ENCODE peak calls at places on chromosome 16, in four cellular contexts. P, O, A and G are unnamed samples.
A peak's percentile ranks its signal among the peaks of the same experiment; 100 is the strongest.

GRCh38 chr16:71927383-71927782 is 32.1 kb downstream of the IST1 start:
- DNase-seq in A (no peak), P (peak; percentile 76), O (peak; percentile 28), G (no peak)

GRCh38 chr16:70476272-70477020 is 22.1 kb downstream of the FCSK start:
- DNase-seq in P (peak; percentile 70), A (peak; percentile 96), O (no peak), G (peak; percentile 94)

GRCh38 chr16:9625122-9625521 is 533.7 kb downstream of the HAPSTR1 start:
- DNase-seq in P (no peak), A (no peak), O (no peak), G (no peak)

GRCh38 chr16:50301626-50302471 is 35.5 kb downstream of the ADCY7 start:
- DNase-seq in A (no peak), O (no peak), P (peak; percentile 67), G (no peak)

GRCh38 chr16:48491517-48491916 is 106.3 kb upstream of the SIAH1 start:
- DNase-seq in P (no peak), O (no peak), A (no peak), G (no peak)

GRCh38 chr16:66278111-66278531 is 88.4 kb upstream of the CDH5 start:
- DNase-seq in P (peak; percentile 99), A (no peak), O (no peak), G (no peak)

GRCh38 chr16:68231384-68232136 is 4.4 kb downstream of the ESRP2 start:
- DNase-seq in A (no peak), O (no peak), P (no peak), G (no peak)

GRCh38 chr16:58127634-58128033 is 1.5 kb downstream of the CFAP20 start:
- DNase-seq in A (no peak), O (no peak), P (no peak), G (no peak)

GRCh38 chr16:78988361-78988992 is 612.1 kb downstream of the MAF start:
- DNase-seq in O (no peak), A (no peak), P (no peak), G (no peak)

GRCh38 chr16:86495756-86496261 is 14.5 kb upstream of the FOXF1 start:
- DNase-seq in P (no peak), A (no peak), O (no peak), G (no peak)

GRCh38 chr16:11759997-11760396 is 17.3 kb upstream of the TXNDC11 start:
- DNase-seq in A (no peak), O (no peak), P (no peak), G (no peak)

GRCh38 chr16:84548971-84549844 is 44.7 kb upstream of the MEAK7 start:
- DNase-seq in O (no peak), P (no peak), A (no peak), G (no peak)

GRCh38 chr16:12453832-12454231 is 349.9 kb downstream of the CPPED1 start:
- DNase-seq in P (no peak), O (no peak), A (no peak), G (no peak)

GRCh38 chr16:88065747-88066142 is 114.5 kb downstream of the BANP start:
- DNase-seq in P (no peak), A (no peak), O (no peak), G (no peak)

GRCh38 chr16:64952177-64952576 is 169.7 kb downstream of the CDH11 start:
- DNase-seq in A (no peak), P (peak; percentile 18), O (no peak), G (no peak)

GRCh38 chr16:76573281-76573680 is 296.1 kb downstream of the CNTNAP4 start:
- DNase-seq in A (no peak), P (no peak), O (no peak), G (no peak)

GRCh38 chr16:56608876-56609462 is 585 bp downstream of the MT2A start:
- DNase-seq in O (peak; percentile 26), A (no peak), P (no peak), G (no peak)

GRCh38 chr16:70250748-70251650 is 741 bp downstream of the EXOSC6 start:
- DNase-seq in A (peak; percentile 83), O (peak; percentile 30), P (peak; percentile 62), G (peak; percentile 62)

GRCh38 chr16:22075043-22075757 is 17.1 kb upstream of the VWA3A start:
- DNase-seq in O (no peak), A (no peak), P (peak; percentile 68), G (no peak)